ENCODE peak calls at places on chromosomes 3 and 15, in five cellular contexts. K, W, Q, C and L are unnamed samples.

GRCh38 chr3:136856665-136857064 is 5.3 kb upstream of the NCK1 start:
- DNase-seq in K (no peak), W (no peak), Q (no peak), C (no peak), L (no peak)

GRCh38 chr15:68228971-68229385 is 550 bp downstream of the CLN6 start:
- DNase-seq in K (no peak), W (no peak), Q (no peak), C (no peak), L (no peak)

GRCh38 chr3:169923189-169923588 is 11.8 kb downstream of the SAMD7 start:
- DNase-seq in K (peak), W (peak), Q (no peak), C (no peak), L (no peak)

GRCh38 chr3:36596411-36596810 is 167.9 kb downstream of the DCLK3 start:
- DNase-seq in K (no peak), W (no peak), Q (no peak), C (no peak), L (no peak)

GRCh38 chr3:105899528-105899927 is 30.7 kb upstream of the CBLB start:
- DNase-seq in K (no peak), W (no peak), Q (no peak), C (no peak), L (no peak)

GRCh38 chr15:100667405-100668320 is 65.3 kb downstream of the ASB7 start:
- DNase-seq in K (no peak), W (no peak), Q (no peak), C (no peak), L (no peak)

GRCh38 chr15:25697586-25697985 is 165.5 kb downstream of the ATP10A start:
- DNase-seq in K (no peak), W (no peak), Q (no peak), C (no peak), L (no peak)

GRCh38 chr3:178562143-178562868 is 26.1 kb downstream of the KCNMB2 start:
- DNase-seq in K (no peak), W (no peak), Q (no peak), C (no peak), L (no peak)

GRCh38 chr15:25176616-25176923 is 221.8 kb downstream of the SNRPN start:
- DNase-seq in K (no peak), W (peak), Q (no peak), C (no peak), L (no peak)

GRCh38 chr3:32384938-32385337 is 6.7 kb upstream of the CMTM7 start:
- DNase-seq in K (no peak), W (no peak), Q (no peak), C (no peak), L (no peak)

GRCh38 chr3:150106752-150107428 is 136.2 kb upstream of the PFN2 start:
- DNase-seq in K (no peak), W (no peak), Q (no peak), C (no peak), L (no peak)

GRCh38 chr3:13546667-13547171 is 2.2 kb upstream of the FBLN2 start:
- DNase-seq in K (no peak), W (no peak), Q (no peak), C (no peak), L (no peak)

GRCh38 chr3:100745617-100746016 is 36.3 kb downstream of the TFG start:
- DNase-seq in K (no peak), W (no peak), Q (no peak), C (no peak), L (no peak)

GRCh38 chr3:18634451-18634850 is 209.3 kb upstream of the SATB1 start:
- DNase-seq in K (no peak), W (no peak), Q (no peak), C (no peak), L (no peak)

GRCh38 chr3:102069211-102069662 is 219.9 kb downstream of the NFKBIZ start:
- DNase-seq in K (no peak), W (no peak), Q (no peak), C (no peak), L (no peak)

GRCh38 chr3:48034000-48034516 is 17.8 kb upstream of the MAP4 start:
- DNase-seq in K (no peak), W (no peak), Q (no peak), C (peak), L (no peak)

GRCh38 chr3:62562017-62562416 is 188.7 kb upstream of the FEZF2 start:
- DNase-seq in K (no peak), W (no peak), Q (no peak), C (no peak), L (no peak)

GRCh38 chr3:58737644-58738043 is 71.1 kb upstream of the FAM3D start:
- DNase-seq in K (no peak), W (no peak), Q (no peak), C (no peak), L (no peak)

GRCh38 chr3:38723569-38724391 is 74.3 kb upstream of the SCN5A start:
- DNase-seq in K (no peak), W (no peak), Q (no peak), C (no peak), L (no peak)

GRCh38 chr15:62559049-62559733 is 394.1 kb upstream of the C2CD4B start:
- DNase-seq in K (no peak), W (peak), Q (no peak), C (no peak), L (no peak)

GRCh38 chr3:13452490-13453335 is 27.4 kb upstream of the HDAC11 start:
- DNase-seq in K (no peak), W (no peak), Q (no peak), C (peak), L (no peak)

GRCh38 chr15:48602358-48603122 is 43.0 kb downstream of the FBN1 start:
- DNase-seq in K (no peak), W (no peak), Q (no peak), C (no peak), L (no peak)

GRCh38 chr3:86029590-86029989 is 961.4 kb downstream of the VGLL3 start:
- DNase-seq in K (no peak), W (no peak), Q (no peak), C (no peak), L (no peak)

GRCh38 chr3:112976001-112976400 is 1.1 kb upstream of the CD200R1 start:
- DNase-seq in K (no peak), W (no peak), Q (no peak), C (no peak), L (no peak)

GRCh38 chr15:40333922-40334492 is 6.7 kb downstream of the CCDC9B start:
- DNase-seq in K (no peak), W (peak), Q (no peak), C (no peak), L (no peak)

GRCh38 chr3:190618349-190619030 is 104.6 kb downstream of the IL1RAP start:
- DNase-seq in K (no peak), W (no peak), Q (no peak), C (no peak), L (no peak)

GRCh38 chr15:85795669-85796305 is 1.1 kb upstream of the KLHL25 start:
- DNase-seq in K (no peak), W (no peak), Q (no peak), C (peak), L (no peak)

GRCh38 chr15:89430530-89431341 is 65.6 kb downstream of the RHCG start:
- DNase-seq in K (peak), W (peak), Q (peak), C (peak), L (peak)

GRCh38 chr3:23761440-23761896 is 44.3 kb upstream of the UBE2E1 start:
- DNase-seq in K (no peak), W (no peak), Q (no peak), C (peak), L (no peak)

GRCh38 chr3:16441306-16441898 is 72.1 kb downstream of the RFTN1 start:
- DNase-seq in K (no peak), W (no peak), Q (no peak), C (no peak), L (no peak)

GRCh38 chr15:42511010-42511396 is 15.6 kb downstream of the SNAP23 start:
- DNase-seq in K (no peak), W (no peak), Q (no peak), C (no peak), L (no peak)

GRCh38 chr3:132394334-132394733 is 23.0 kb upstream of the DNAJC13 start:
- DNase-seq in K (no peak), W (no peak), Q (no peak), C (no peak), L (no peak)

GRCh38 chr3:149542375-149543312 is 68.1 kb downstream of the TM4SF4 start:
- DNase-seq in K (no peak), W (no peak), Q (no peak), C (peak), L (no peak)

GRCh38 chr15:84669726-84670125 is 11.7 kb upstream of the NMB start:
- DNase-seq in K (no peak), W (no peak), Q (peak), C (no peak), L (no peak)